ENCODE peak calls at places on chromosomes 13 and 19, in five cellular contexts. C is brain microvascular endothelial cell, B is AG09309, S is mesothelial cell of epicardium, V is substantia nigra. X is an unnamed sample.

GRCh38 chr13:113926951-113927660 is 46.8 kb downstream of the C13orf46 start:
- DNase-seq in C (no peak), B (no peak), S (peak), V (no peak), X (no peak)

GRCh38 chr13:93238711-93239110 is 12.1 kb downstream of the GPC6 start:
- DNase-seq in C (no peak), B (no peak), S (no peak), V (no peak), X (no peak)

GRCh38 chr13:20429682-20430081 is 96.0 kb downstream of the CRYL1 start:
- DNase-seq in C (no peak), B (no peak), S (no peak), V (no peak), X (no peak)

GRCh38 chr13:51118809-51119431 is 7.8 kb upstream of the C13orf42 start:
- DNase-seq in C (no peak), B (no peak), S (no peak), V (no peak), X (no peak)

GRCh38 chr19:31270897-31271568 is 78.2 kb downstream of the TSHZ3 start:
- DNase-seq in C (peak), B (peak), S (no peak), V (no peak), X (no peak)

GRCh38 chr13:39786091-39786490 is 130.6 kb downstream of the COG6 start:
- DNase-seq in C (no peak), B (no peak), S (no peak), V (no peak), X (no peak)

GRCh38 chr19:35474104-35474503 is 16.2 kb downstream of the KRTDAP start:
- DNase-seq in C (no peak), B (no peak), S (no peak), V (no peak), X (no peak)

GRCh38 chr19:18449552-18449951 is 11.6 kb upstream of the ISYNA1 start:
- DNase-seq in C (no peak), B (no peak), S (no peak), V (no peak), X (no peak)

GRCh38 chr13:98710521-98710920 is 42.0 kb downstream of the SLC15A1 start:
- DNase-seq in C (no peak), B (no peak), S (no peak), V (no peak), X (no peak)

GRCh38 chr13:99385161-99385560 is 78.0 kb upstream of the GPR183 start:
- DNase-seq in C (no peak), B (no peak), S (no peak), V (no peak), X (no peak)

GRCh38 chr13:41603917-41604316 is 146.6 kb downstream of the RGCC start:
- DNase-seq in C (peak), B (no peak), S (no peak), V (no peak), X (no peak)

GRCh38 chr13:76667551-76667950 is 218.7 kb downstream of the KCTD12 start:
- DNase-seq in C (peak), B (peak), S (no peak), V (no peak), X (no peak)

GRCh38 chr19:18089726-18090125 is 3.0 kb upstream of the IL12RB1 start:
- DNase-seq in C (no peak), B (no peak), S (no peak), V (peak), X (peak)

GRCh38 chr19:46863818-46864629 is 3.2 kb downstream of the ARHGAP35 start:
- DNase-seq in C (peak), B (no peak), S (no peak), V (no peak), X (no peak)

GRCh38 chr19:30890033-30890432 is 459.2 kb downstream of the TSHZ3 start:
- DNase-seq in C (no peak), B (no peak), S (no peak), V (no peak), X (no peak)

GRCh38 chr13:31790992-31791391 is 51.7 kb downstream of the RXFP2 start:
- DNase-seq in C (no peak), B (no peak), S (no peak), V (no peak), X (no peak)

GRCh38 chr13:102903659-102904407 is 58.0 kb downstream of the ERCC5 start:
- DNase-seq in C (peak), B (no peak), S (no peak), V (no peak), X (no peak)

GRCh38 chr13:90414691-90415596 is 932.5 kb upstream of the MIR17HG start:
- DNase-seq in C (peak), B (no peak), S (no peak), V (no peak), X (no peak)

GRCh38 chr19:30784850-30785459 is 412.8 kb downstream of the ZNF536 start:
- DNase-seq in C (peak), B (no peak), S (peak), V (peak), X (peak)